ENCODE peak calls at places on chromosomes 11 and 22, in seven cellular contexts. J is foreskin fibroblast, L is SJSA1, B is neuronal stem cell, R is left lung, T is HFF-Myc, K is AG04449. U is an unnamed sample.

GRCh38 chr22:30284172-30284571 is 5.1 kb downstream of the CASTOR1 start:
- DNase-seq in J (no peak), B (no peak), K (no peak), R (no peak), T (no peak), L (no peak), U (no peak)

GRCh38 chr11:112453601-112454577 is 193.2 kb upstream of the PLET1 start:
- DNase-seq in R (no peak), B (no peak), L (peak), T (peak), J (peak), K (no peak), U (peak)

GRCh38 chr11:41382927-41383326 is 76.5 kb downstream of the LRRC4C start:
- DNase-seq in T (no peak), R (no peak), J (no peak), L (no peak), K (no peak), B (no peak), U (no peak)

GRCh38 chr11:107780775-107781174 is 68.9 kb upstream of the SLN start:
- DNase-seq in B (no peak), T (no peak), L (no peak), K (no peak), J (no peak), R (no peak), U (no peak)

GRCh38 chr22:37660709-37661045 is 2.2 kb downstream of the PDXP start:
- DNase-seq in R (no peak), T (no peak), B (no peak), K (no peak), L (no peak), J (no peak), U (no peak)

GRCh38 chr11:131372243-131372930 is 2.0 kb downstream of the NTM start:
- DNase-seq in K (no peak), J (no peak), R (no peak), T (no peak), L (no peak), B (no peak), U (no peak)

GRCh38 chr22:31279821-31280496 is 12.3 kb downstream of the PIK3IP1 start:
- DNase-seq in R (no peak), T (no peak), L (no peak), K (no peak), B (no peak), J (no peak), U (no peak)

GRCh38 chr11:970319-970871 is 44.7 kb downstream of the AP2A2 start:
- DNase-seq in R (no peak), B (no peak), K (no peak), J (no peak), T (no peak), L (no peak), U (no peak)

GRCh38 chr11:81071641-81072040 is 1630.8 kb upstream of the TENM4 start:
- DNase-seq in J (no peak), L (no peak), T (no peak), R (no peak), B (no peak), K (no peak), U (no peak)

GRCh38 chr22:17744430-17744829 is 29.8 kb downstream of the BID start:
- DNase-seq in L (no peak), T (no peak), J (no peak), R (no peak), K (no peak), B (no peak), U (no peak)

DNA sequence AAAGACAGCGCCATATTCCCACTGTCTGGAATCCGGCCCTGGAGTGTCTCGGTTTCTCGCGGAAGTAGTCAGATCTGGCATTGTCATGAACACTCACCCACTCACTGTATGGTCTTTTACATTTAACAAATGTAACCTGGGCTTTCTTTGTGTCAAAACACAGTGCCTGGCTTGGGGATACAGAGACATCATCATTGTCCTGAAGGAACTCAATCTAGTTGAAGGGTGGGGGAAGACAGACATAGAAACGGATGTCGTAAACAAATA is 1.3 kb upstream of the NECTIN1 start:
- DNase-seq in B (no peak), K (no peak), R (no peak), L (no peak), T (no peak), J (no peak), U (no peak)
- H3K4me3 ChIP-seq in B (no peak), K (no peak), R (peak), L (no peak), T (peak), J (peak), U (peak)

DNA sequence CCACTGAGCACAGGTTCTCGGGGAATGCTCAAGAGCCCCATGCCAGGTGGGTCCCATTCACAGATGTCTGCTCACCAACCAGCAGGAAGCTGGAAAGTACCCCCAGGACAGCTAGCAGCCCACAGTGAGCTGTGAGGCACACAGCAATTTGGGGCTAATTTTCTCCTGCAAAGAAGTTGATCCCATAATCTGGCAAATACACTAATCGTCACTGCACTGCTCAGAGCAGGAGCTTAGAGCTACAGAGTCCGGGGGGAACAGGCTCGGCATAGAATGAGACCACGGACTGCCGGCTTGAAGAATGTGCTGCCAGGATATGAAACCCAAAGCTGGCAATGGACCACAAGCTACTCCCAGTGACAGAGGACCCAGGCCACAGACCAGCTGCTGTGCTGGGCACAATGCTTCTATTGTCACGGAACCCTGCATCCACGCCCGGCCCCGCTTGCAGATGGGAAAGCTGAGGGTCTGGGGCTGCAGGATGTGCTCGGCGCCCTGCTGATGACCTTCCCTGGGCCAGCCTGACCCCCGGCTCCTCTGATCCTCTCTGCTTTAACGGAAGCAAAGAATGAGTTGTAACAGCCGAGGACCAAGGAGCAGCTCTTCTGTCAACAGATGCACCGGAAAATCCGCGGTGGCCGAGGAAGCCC is 239.7 kb downstream of the CTTN start:
- DNase-seq in R (no peak), J (no peak), K (no peak), T (no peak), B (no peak), L (no peak), U (no peak)
- H3K4me3 ChIP-seq in R (no peak), J (no peak), K (no peak), T (no peak), B (no peak), L (no peak), U (no peak)

GRCh38 chr11:64842851-64843841 is 1.3 kb downstream of the CDC42BPG start:
- DNase-seq in T (no peak), R (peak), K (no peak), B (no peak), L (no peak), J (no peak), U (no peak)
- H3K4me3 ChIP-seq in T (no peak), R (peak), K (no peak), B (no peak), L (no peak), J (no peak), U (peak)

DNA sequence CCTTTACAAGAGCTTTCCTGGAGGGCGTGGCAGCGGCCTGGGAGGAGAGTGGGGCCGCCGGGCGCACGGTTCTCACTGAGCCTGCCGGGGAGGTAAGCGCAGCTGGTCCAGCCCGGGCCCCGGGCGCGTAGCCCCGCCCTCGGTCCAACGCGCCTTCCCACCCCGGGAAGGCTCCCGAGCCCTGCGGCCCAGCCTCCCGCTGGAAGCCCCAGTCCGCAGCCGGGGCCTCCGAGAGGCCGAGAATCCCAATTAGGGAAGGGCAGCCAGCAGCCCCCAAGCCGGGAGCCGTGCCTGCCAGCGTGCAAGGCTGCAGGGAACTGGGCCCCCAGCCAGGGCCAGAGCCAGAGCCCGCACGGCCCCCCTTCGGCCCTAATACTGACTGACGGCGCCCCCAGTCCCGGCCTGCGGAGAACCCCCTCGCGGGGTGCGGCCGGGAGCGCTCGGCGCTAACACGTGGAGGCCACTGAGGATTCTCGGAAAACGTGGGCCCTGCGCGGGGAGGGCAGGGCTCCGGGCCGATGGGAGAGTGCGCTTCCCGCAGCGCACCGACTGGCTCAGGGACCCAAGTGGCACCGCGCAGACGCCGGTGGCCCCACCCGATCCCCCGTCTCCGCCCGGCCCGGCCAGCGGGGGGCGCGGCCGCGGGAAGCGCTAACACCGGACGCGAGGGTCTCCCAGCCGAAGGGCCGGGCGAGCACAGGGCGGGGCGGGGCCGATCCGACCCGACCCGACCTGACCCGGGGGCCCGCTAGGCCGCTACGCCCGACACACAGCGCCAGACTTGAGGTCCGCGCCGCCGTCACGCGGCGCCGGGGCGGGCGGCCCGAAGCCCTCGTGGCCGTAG is 5.7 kb downstream of the ZFTA start:
- DNase-seq in L (no peak), B (peak), K (no peak), R (peak), T (no peak), J (peak), U (no peak)
- H3K4me3 ChIP-seq in L (no peak), B (no peak), K (no peak), R (peak), T (no peak), J (no peak), U (no peak)

GRCh38 chr22:50034126-50035081 is 21.8 kb upstream of the IL17REL start:
- DNase-seq in B (no peak), R (peak), K (no peak), T (no peak), J (no peak), L (no peak), U (no peak)

GRCh38 chr22:50035976-50036375 is 22.1 kb downstream of the TTLL8 start:
- DNase-seq in K (no peak), J (no peak), T (no peak), L (no peak), R (peak), B (no peak), U (no peak)

GRCh38 chr22:50032941-50033601 is 20.5 kb upstream of the IL17REL start:
- DNase-seq in T (no peak), K (no peak), L (no peak), R (peak), B (no peak), J (no peak), U (no peak)

GRCh38 chr22:50032109-50032871 is 19.7 kb upstream of the IL17REL start:
- DNase-seq in T (no peak), R (no peak), B (no peak), J (no peak), L (no peak), K (no peak), U (no peak)

GRCh38 chr22:50035131-50035881 is 22.7 kb upstream of the IL17REL start:
- DNase-seq in T (no peak), R (peak), B (no peak), J (no peak), L (no peak), K (no peak), U (no peak)
- H3K4me3 ChIP-seq in T (no peak), R (no peak), B (no peak), J (no peak), L (no peak), K (no peak), U (no peak)

U was measured in LNCaP clone FGC.